ENCODE peak calls at places on chromosomes 7 and 10, in nine cellular contexts. N is lung; V is SK-N-SH; T is left lung; W is heart right ventricle; Y is adrenal gland; R is naive thymus-derived CD4-positive, alpha-beta T cell; B is testis; S is colonic mucosa. F is an unnamed sample.

GRCh38 chr7:11193131-11193867 is 219.6 kb downstream of the PHF14 start:
- DNase-seq in N (peak), V (no peak), T (peak), W (peak), Y (no peak), R (no peak), B (no peak), S (no peak), F (no peak)

GRCh38 chr10:5948999-5949759 is 28.2 kb downstream of the IL15RA start:
- DNase-seq in N (peak), V (peak), T (peak), W (peak), Y (peak), R (no peak), B (peak), S (peak), F (no peak)

GRCh38 chr7:112286294-112287086 is 80.0 kb downstream of the ZNF277 start:
- DNase-seq in N (no peak), V (peak), T (no peak), W (no peak), Y (no peak), R (no peak), B (no peak), S (no peak), F (no peak)

GRCh38 chr7:2729043-2729892 is 41.3 kb downstream of the AMZ1 start:
- DNase-seq in N (no peak), V (no peak), T (no peak), W (no peak), Y (peak), R (no peak), B (peak), S (no peak), F (no peak)

GRCh38 chr10:60977161-60978128 is 33.5 kb upstream of the RHOBTB1 start:
- DNase-seq in N (no peak), V (no peak), T (no peak), W (no peak), Y (no peak), R (no peak), B (no peak), S (no peak), F (no peak)

GRCh38 chr10:132983250-132984007 is 41.1 kb upstream of the CFAP46 start:
- DNase-seq in N (no peak), V (no peak), T (peak), W (no peak), Y (no peak), R (no peak), B (no peak), S (no peak), F (no peak)

GRCh38 chr7:130303127-130303526 is 10.2 kb downstream of the CPA4 start:
- DNase-seq in N (no peak), V (no peak), T (no peak), W (no peak), Y (no peak), R (no peak), B (no peak), S (no peak), F (no peak)

GRCh38 chr10:97788552-97789442 is 17.0 kb upstream of the SFRP5 start:
- DNase-seq in N (peak), V (peak), T (no peak), W (peak), Y (no peak), R (no peak), B (peak), S (peak), F (no peak)

GRCh38 chr10:71749396-71749795 is 23.9 kb downstream of the VSIR start:
- DNase-seq in N (no peak), V (no peak), T (no peak), W (peak), Y (no peak), R (no peak), B (no peak), S (no peak), F (no peak)

GRCh38 chr7:83476501-83476900 is 172.4 kb downstream of the SEMA3E start:
- DNase-seq in N (no peak), V (no peak), T (no peak), W (no peak), Y (no peak), R (no peak), B (no peak), S (no peak), F (no peak)

GRCh38 chr7:148277042-148277660 is 313.4 kb upstream of the C7orf33 start:
- DNase-seq in N (no peak), V (no peak), T (no peak), W (peak), Y (peak), R (no peak), B (peak), S (no peak), F (no peak)

GRCh38 chr10:131790021-131790420 is 110.8 kb upstream of the PPP2R2D start:
- DNase-seq in N (no peak), V (no peak), T (no peak), W (no peak), Y (no peak), R (no peak), B (peak), S (no peak), F (no peak)

GRCh38 chr10:73780966-73781365 is 882 bp upstream of the CHCHD1 start:
- DNase-seq in N (no peak), V (no peak), T (no peak), W (no peak), Y (no peak), R (no peak), B (no peak), S (peak), F (no peak)

GRCh38 chr7:101185258-101185839 is 5.3 kb upstream of the NAT16 start:
- DNase-seq in N (no peak), V (no peak), T (no peak), W (no peak), Y (no peak), R (no peak), B (no peak), S (no peak), F (no peak)

GRCh38 chr7:46259947-46260346 is 338.9 kb upstream of the IGFBP3 start:
- DNase-seq in N (no peak), V (no peak), T (no peak), W (no peak), Y (no peak), R (no peak), B (no peak), S (no peak), F (no peak)

GRCh38 chr7:142459557-142459963 is 201.7 kb upstream of the PRSS58 start:
- DNase-seq in N (no peak), V (peak), T (no peak), W (no peak), Y (no peak), R (peak), B (peak), S (peak), F (peak)

GRCh38 chr10:71542476-71542875 is 145.8 kb downstream of the CDH23 start:
- DNase-seq in N (no peak), V (peak), T (no peak), W (no peak), Y (no peak), R (no peak), B (no peak), S (no peak), F (no peak)

GRCh38 chr10:71270301-71270777 is 48.7 kb upstream of the SLC29A3 start:
- DNase-seq in N (no peak), V (peak), T (no peak), W (peak), Y (peak), R (peak), B (peak), S (peak), F (peak)

GRCh38 chr7:137847418-137848050 is 760 bp upstream of the DGKI start:
- DNase-seq in N (no peak), V (no peak), T (peak), W (no peak), Y (no peak), R (no peak), B (no peak), S (no peak), F (no peak)

GRCh38 chr7:154789404-154789803 is 213.5 kb downstream of the PAXIP1 start:
- DNase-seq in N (no peak), V (peak), T (no peak), W (no peak), Y (no peak), R (no peak), B (peak), S (no peak), F (no peak)

GRCh38 chr7:455110-455928 is 64.3 kb downstream of the PDGFA start:
- DNase-seq in N (no peak), V (peak), T (peak), W (peak), Y (peak), R (no peak), B (peak), S (no peak), F (no peak)

GRCh38 chr10:33459597-33459996 is 125.1 kb upstream of the NRP1 start:
- DNase-seq in N (no peak), V (no peak), T (no peak), W (no peak), Y (no peak), R (no peak), B (peak), S (no peak), F (no peak)

GRCh38 chr7:112238852-112239610 is 32.5 kb downstream of the ZNF277 start:
- DNase-seq in N (no peak), V (no peak), T (no peak), W (no peak), Y (no peak), R (no peak), B (no peak), S (no peak), F (no peak)

GRCh38 chr10:67977246-67977645 is 92.8 kb downstream of the SIRT1 start:
- DNase-seq in N (no peak), V (no peak), T (no peak), W (no peak), Y (no peak), R (no peak), B (no peak), S (no peak), F (no peak)
- H3K4me3 ChIP-seq in N (no peak), V (no peak), T (no peak), W (no peak), Y (no peak), R (no peak), B (no peak), S (no peak), F (no peak)

GRCh38 chr10:79981673-79982485 is 33.0 kb upstream of the SFTPD start:
- DNase-seq in N (peak), V (peak), T (peak), W (peak), Y (peak), R (no peak), B (peak), S (peak), F (no peak)
- H3K4me3 ChIP-seq in N (peak), V (peak), T (peak), W (peak), Y (no peak), R (no peak), B (peak), S (peak), F (peak)

DNA sequence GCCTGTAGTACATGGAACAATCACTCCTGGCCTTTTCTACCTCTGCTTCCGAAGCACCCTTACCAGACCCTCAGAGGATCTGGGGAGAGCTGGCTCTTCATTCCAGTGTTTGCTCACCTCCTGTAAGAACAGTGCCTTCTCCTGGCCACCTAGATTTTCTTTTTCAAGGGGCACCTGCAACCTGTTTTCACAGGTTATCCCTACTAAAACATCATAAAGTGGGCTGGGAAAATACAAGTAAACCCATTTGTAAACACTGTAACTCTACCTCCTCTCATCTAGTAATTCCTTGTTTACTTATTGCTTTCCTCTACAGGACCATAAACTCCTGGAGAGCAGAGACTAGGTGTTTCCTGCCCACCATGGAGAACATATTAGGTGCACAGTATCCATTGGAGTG is 1.1 kb downstream of the PIK3AP1 start:
- DNase-seq in N (no peak), V (no peak), T (no peak), W (no peak), Y (no peak), R (no peak), B (no peak), S (no peak), F (no peak)
- H3K4me3 ChIP-seq in N (no peak), V (no peak), T (peak), W (peak), Y (no peak), R (peak), B (no peak), S (peak), F (no peak)

GRCh38 chr7:93985101-93985500 is 19.1 kb downstream of the BET1 start:
- DNase-seq in N (no peak), V (no peak), T (no peak), W (no peak), Y (no peak), R (no peak), B (no peak), S (no peak), F (no peak)

GRCh38 chr7:93981480-93981874 is 22.7 kb downstream of the BET1 start:
- DNase-seq in N (no peak), V (no peak), T (no peak), W (no peak), Y (no peak), R (no peak), B (no peak), S (no peak), F (no peak)

GRCh38 chr7:93977551-93977950 is 26.6 kb downstream of the BET1 start:
- DNase-seq in N (no peak), V (no peak), T (no peak), W (no peak), Y (no peak), R (no peak), B (no peak), S (no peak), F (no peak)

DNA sequence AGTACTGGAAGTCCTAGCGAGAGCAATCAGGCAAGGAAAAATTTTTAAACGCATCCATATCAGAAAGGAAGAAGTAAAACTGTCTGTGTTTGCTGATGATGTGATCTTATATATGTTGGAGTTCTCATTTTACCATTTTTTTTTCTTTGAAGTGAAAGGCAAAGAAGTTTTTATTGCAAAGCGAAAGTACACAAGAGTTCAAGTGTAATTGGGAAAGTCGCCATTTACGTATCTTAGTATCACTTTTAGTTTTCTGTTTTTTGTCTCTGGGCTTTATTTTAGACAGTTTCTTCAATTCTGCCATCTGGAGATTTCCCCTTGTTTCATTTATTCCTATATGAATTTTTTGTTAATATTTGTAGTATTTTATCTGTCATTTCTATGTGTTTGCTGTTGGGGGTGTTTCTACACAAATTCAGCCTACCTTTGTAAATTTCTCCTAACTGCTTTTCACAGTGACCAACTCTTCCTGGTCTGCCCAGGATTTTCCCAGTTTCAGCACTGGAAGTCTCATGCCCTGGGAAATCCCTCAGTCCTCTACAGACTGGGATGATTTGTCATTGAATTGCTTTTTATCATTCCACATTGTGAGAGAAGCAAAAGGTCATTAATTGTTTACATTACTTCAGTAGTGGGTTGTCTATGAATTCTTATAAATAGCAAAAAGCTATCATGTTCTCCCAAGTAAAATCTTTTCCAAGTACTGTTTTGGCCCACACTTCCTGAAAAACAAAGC is 23.2 kb downstream of the BET1 start:
- DNase-seq in N (no peak), V (no peak), T (no peak), W (no peak), Y (no peak), R (no peak), B (no peak), S (no peak), F (no peak)
- H3K4me3 ChIP-seq in N (no peak), V (no peak), T (no peak), W (no peak), Y (no peak), R (no peak), B (no peak), S (no peak), F (no peak)

DNA sequence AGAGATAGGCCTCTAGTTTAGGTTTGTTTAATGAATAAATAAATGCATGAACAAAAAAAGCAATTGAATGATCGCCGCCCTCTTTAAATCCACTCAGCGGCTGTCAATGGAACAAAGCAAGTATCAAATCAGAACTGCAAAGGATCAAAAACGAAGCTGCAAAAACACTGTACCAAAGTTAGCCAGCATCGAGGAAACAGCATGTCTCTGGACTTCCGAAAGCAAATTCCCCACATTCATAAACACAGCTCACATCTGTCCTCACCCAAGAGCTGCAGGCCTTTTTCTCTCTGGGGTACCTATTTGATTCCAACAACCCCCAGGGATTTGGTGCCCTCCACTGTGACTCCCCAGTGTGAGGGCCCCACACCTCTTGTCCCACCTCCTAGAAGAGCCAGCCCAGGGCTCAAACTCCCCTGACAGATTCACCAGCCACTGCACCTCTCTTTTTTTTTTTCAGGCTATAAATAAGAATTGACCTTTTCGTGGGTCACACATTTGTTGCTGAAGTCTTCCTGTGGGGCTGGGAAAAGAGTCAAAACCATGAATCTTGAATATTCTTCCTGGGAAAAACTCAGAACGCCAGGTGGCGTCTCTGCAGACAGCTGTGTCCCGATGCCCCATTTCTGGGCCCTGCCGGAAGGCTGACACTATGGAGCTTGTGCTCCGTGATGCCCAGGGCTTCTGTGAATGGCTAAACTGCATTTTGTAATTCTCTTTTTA is 51.8 kb downstream of the HSPA12A start:
- DNase-seq in N (no peak), V (no peak), T (no peak), W (peak), Y (peak), R (no peak), B (peak), S (no peak), F (no peak)
- H3K4me3 ChIP-seq in N (no peak), V (no peak), T (no peak), W (no peak), Y (no peak), R (no peak), B (no peak), S (no peak), F (no peak)

GRCh38 chr7:84663224-84663623 is 468.6 kb upstream of the SEMA3A start:
- DNase-seq in N (no peak), V (no peak), T (no peak), W (no peak), Y (no peak), R (no peak), B (no peak), S (no peak), F (no peak)

GRCh38 chr7:84665339-84665738 is 470.8 kb upstream of the SEMA3A start:
- DNase-seq in N (no peak), V (no peak), T (no peak), W (no peak), Y (no peak), R (no peak), B (no peak), S (no peak), F (no peak)

GRCh38 chr7:84669177-84669732 is 474.7 kb upstream of the SEMA3A start:
- DNase-seq in N (no peak), V (no peak), T (no peak), W (no peak), Y (no peak), R (no peak), B (no peak), S (no peak), F (no peak)

GRCh38 chr7:84666668-84667067 is 472.1 kb upstream of the SEMA3A start:
- DNase-seq in N (no peak), V (no peak), T (no peak), W (no peak), Y (no peak), R (no peak), B (no peak), S (no peak), F (no peak)

GRCh38 chr7:84668116-84668515 is 473.5 kb upstream of the SEMA3A start:
- DNase-seq in N (no peak), V (no peak), T (no peak), W (no peak), Y (no peak), R (no peak), B (no peak), S (no peak), F (no peak)
- H3K4me3 ChIP-seq in N (no peak), V (no peak), T (no peak), W (no peak), Y (no peak), R (no peak), B (no peak), S (no peak), F (no peak)

DNA sequence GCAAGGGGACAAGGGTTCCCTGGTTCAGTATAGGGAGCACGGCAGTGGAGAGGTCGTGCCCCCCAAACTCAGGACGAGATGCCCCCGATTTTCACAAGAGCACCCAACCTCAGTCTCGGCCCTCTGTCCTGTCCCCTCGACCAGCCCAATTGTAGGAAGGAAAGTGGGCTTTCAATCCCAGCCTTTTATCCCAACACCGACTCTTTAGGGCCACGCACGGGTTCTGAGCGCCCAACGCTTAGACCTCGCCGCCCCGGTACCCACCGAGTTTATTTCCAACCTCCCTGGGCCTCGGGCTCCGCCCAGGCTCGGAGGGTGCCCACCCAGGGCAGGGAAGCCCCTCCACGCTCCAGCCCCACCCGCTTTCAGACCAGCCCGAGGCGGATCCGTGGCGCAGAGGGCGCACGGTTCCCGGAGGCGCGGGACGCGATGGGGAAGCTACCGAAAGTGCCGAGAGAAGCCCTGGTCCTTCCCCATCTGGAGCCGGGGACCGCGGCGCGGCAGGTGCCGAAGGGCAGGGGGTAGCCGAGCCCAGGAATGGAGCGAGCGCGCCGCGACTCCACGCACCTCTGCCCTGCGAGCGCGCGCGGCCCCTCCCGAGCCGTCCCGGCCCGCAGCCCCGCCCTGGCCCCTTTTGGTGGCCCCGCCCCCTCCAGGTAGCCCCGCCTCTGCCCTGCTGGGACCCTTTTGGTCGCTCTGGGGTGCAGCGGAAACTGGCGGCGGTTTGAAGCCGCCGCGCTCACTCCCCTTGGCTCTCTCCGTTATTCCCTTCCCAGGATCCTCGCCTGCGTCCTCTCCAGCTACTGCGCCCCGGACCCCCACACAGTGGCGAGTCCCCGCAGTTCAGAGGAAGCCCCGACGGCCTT is 20.4 kb downstream of the GRID2IP start:
- DNase-seq in N (no peak), V (peak), T (no peak), W (no peak), Y (no peak), R (peak), B (peak), S (peak), F (no peak)
- H3K4me3 ChIP-seq in N (no peak), V (peak), T (peak), W (peak), Y (no peak), R (peak), B (no peak), S (peak), F (peak)

DNA sequence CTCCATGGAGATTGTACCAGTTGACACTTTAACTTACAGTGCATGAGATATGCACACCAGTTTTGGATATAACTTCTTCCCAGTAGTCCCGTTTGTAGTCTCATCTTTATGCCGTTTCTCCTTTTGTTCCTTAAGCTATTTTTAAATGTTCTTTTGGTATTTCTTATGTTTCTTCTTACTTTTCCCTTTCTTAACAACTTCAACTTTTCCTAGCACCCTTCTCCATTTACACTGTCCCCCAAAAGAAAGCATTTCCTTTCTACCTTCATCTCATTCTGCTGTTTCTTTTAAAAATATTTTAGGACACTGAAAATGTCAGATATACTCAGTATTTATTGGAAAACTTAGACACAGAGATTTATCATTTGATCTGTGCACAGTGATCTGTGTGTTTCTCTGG is 1.5 kb downstream of the PSMC2 start:
- DNase-seq in N (no peak), V (no peak), T (no peak), W (no peak), Y (no peak), R (no peak), B (no peak), S (no peak), F (no peak)
- H3K4me3 ChIP-seq in N (no peak), V (peak), T (peak), W (peak), Y (no peak), R (peak), B (no peak), S (peak), F (peak)